ENCODE peak calls at places on chromosomes 3 and 15, in nine cellular contexts. One of them, this sample, is unnamed.

GRCh38 chr3:33060609-33061337 is 36.2 kb downstream of the GLB1 start:
- DNase-seq in cardiac fibroblast: no peak
- DNase-seq in brain microvascular endothelial cell: no peak
- DNase-seq in upper lobe of right lung: no peak
- DNase-seq in uterus: no peak
- DNase-seq in heart right ventricle: no peak
- DNase-seq in adrenal gland: no peak
- DNase-seq in breast epithelium: no peak
- DNase-seq in astrocyte of the spinal cord: no peak
- DNase-seq in this sample: peak; percentile 62

GRCh38 chr15:20294651-20295237 is 246.9 kb downstream of the GOLGA6L6 start:
- DNase-seq in upper lobe of right lung: peak; percentile 76
- DNase-seq in heart right ventricle: no peak
- DNase-seq in brain microvascular endothelial cell: no peak
- DNase-seq in cardiac fibroblast: no peak
- DNase-seq in astrocyte of the spinal cord: no peak
- DNase-seq in breast epithelium: no peak
- DNase-seq in uterus: no peak
- DNase-seq in adrenal gland: no peak
- DNase-seq in this sample: no peak

GRCh38 chr3:158771018-158771350 is 30.9 kb upstream of the MFSD1 start:
- DNase-seq in upper lobe of right lung: no peak
- DNase-seq in cardiac fibroblast: no peak
- DNase-seq in adrenal gland: no peak
- DNase-seq in brain microvascular endothelial cell: no peak
- DNase-seq in uterus: no peak
- DNase-seq in astrocyte of the spinal cord: no peak
- DNase-seq in heart right ventricle: no peak
- DNase-seq in breast epithelium: no peak
- DNase-seq in this sample: no peak

GRCh38 chr15:57534279-57534678 is 57.4 kb upstream of the MYZAP start:
- DNase-seq in brain microvascular endothelial cell: no peak
- DNase-seq in upper lobe of right lung: no peak
- DNase-seq in astrocyte of the spinal cord: no peak
- DNase-seq in adrenal gland: no peak
- DNase-seq in breast epithelium: no peak
- DNase-seq in uterus: no peak
- DNase-seq in cardiac fibroblast: peak; percentile 78
- DNase-seq in heart right ventricle: peak; percentile 41
- DNase-seq in this sample: no peak

GRCh38 chr3:180657094-180657493 is 22.2 kb downstream of the CCDC39 start:
- DNase-seq in cardiac fibroblast: no peak
- DNase-seq in adrenal gland: no peak
- DNase-seq in upper lobe of right lung: no peak
- DNase-seq in breast epithelium: no peak
- DNase-seq in brain microvascular endothelial cell: no peak
- DNase-seq in astrocyte of the spinal cord: no peak
- DNase-seq in uterus: no peak
- DNase-seq in heart right ventricle: no peak
- DNase-seq in this sample: peak; percentile 8

GRCh38 chr3:188385295-188385694 is 231.3 kb downstream of the LPP start:
- DNase-seq in cardiac fibroblast: no peak
- DNase-seq in breast epithelium: no peak
- DNase-seq in upper lobe of right lung: peak; percentile 61
- DNase-seq in uterus: no peak
- DNase-seq in heart right ventricle: no peak
- DNase-seq in brain microvascular endothelial cell: no peak
- DNase-seq in astrocyte of the spinal cord: no peak
- DNase-seq in adrenal gland: no peak
- DNase-seq in this sample: no peak

GRCh38 chr3:32686713-32687112 is 1.7 kb downstream of the CNOT10 start:
- DNase-seq in uterus: no peak
- DNase-seq in cardiac fibroblast: no peak
- DNase-seq in breast epithelium: no peak
- DNase-seq in brain microvascular endothelial cell: no peak
- DNase-seq in adrenal gland: no peak
- DNase-seq in heart right ventricle: no peak
- DNase-seq in astrocyte of the spinal cord: no peak
- DNase-seq in upper lobe of right lung: no peak
- DNase-seq in this sample: no peak

GRCh38 chr15:93144477-93145270 is 55.7 kb upstream of the RGMA start:
- DNase-seq in breast epithelium: no peak
- DNase-seq in heart right ventricle: no peak
- DNase-seq in upper lobe of right lung: no peak
- DNase-seq in brain microvascular endothelial cell: no peak
- DNase-seq in cardiac fibroblast: no peak
- DNase-seq in astrocyte of the spinal cord: no peak
- DNase-seq in uterus: peak; percentile 32
- DNase-seq in adrenal gland: no peak
- DNase-seq in this sample: no peak

GRCh38 chr3:128854382-128854939 is 25.0 kb upstream of the ACAD9 start:
- DNase-seq in brain microvascular endothelial cell: no peak
- DNase-seq in heart right ventricle: no peak
- DNase-seq in cardiac fibroblast: no peak
- DNase-seq in upper lobe of right lung: no peak
- DNase-seq in breast epithelium: no peak
- DNase-seq in astrocyte of the spinal cord: no peak
- DNase-seq in uterus: no peak
- DNase-seq in adrenal gland: no peak
- DNase-seq in this sample: no peak

GRCh38 chr3:135142530-135142929 is 347.5 kb downstream of the EPHB1 start:
- DNase-seq in adrenal gland: no peak
- DNase-seq in uterus: no peak
- DNase-seq in breast epithelium: no peak
- DNase-seq in heart right ventricle: no peak
- DNase-seq in astrocyte of the spinal cord: no peak
- DNase-seq in upper lobe of right lung: no peak
- DNase-seq in cardiac fibroblast: no peak
- DNase-seq in brain microvascular endothelial cell: no peak
- DNase-seq in this sample: no peak

GRCh38 chr3:11445883-11446282 is 173.7 kb downstream of the ATG7 start:
- DNase-seq in uterus: peak; percentile 53
- DNase-seq in heart right ventricle: peak; percentile 22
- DNase-seq in astrocyte of the spinal cord: peak; percentile 64
- DNase-seq in upper lobe of right lung: no peak
- DNase-seq in brain microvascular endothelial cell: peak; percentile 15
- DNase-seq in adrenal gland: no peak
- DNase-seq in cardiac fibroblast: peak; percentile 52
- DNase-seq in breast epithelium: no peak
- DNase-seq in this sample: no peak

GRCh38 chr3:13419356-13420050 is 619 bp downstream of the NUP210 start:
- DNase-seq in breast epithelium: no peak
- DNase-seq in brain microvascular endothelial cell: no peak
- DNase-seq in cardiac fibroblast: no peak
- DNase-seq in uterus: no peak
- DNase-seq in adrenal gland: peak; percentile 45
- DNase-seq in heart right ventricle: no peak
- DNase-seq in upper lobe of right lung: peak; percentile 86
- DNase-seq in astrocyte of the spinal cord: no peak
- DNase-seq in this sample: peak; percentile 63

GRCh38 chr3:130516645-130517512 is at the start of gene COL6A6:
- DNase-seq in astrocyte of the spinal cord: no peak
- DNase-seq in heart right ventricle: no peak
- DNase-seq in brain microvascular endothelial cell: no peak
- DNase-seq in breast epithelium: no peak
- DNase-seq in uterus: no peak
- DNase-seq in cardiac fibroblast: peak; percentile 8
- DNase-seq in adrenal gland: no peak
- DNase-seq in upper lobe of right lung: no peak
- DNase-seq in this sample: no peak

GRCh38 chr15:28919201-28919627 is 33.4 kb downstream of the APBA2 start:
- DNase-seq in breast epithelium: no peak
- DNase-seq in astrocyte of the spinal cord: no peak
- DNase-seq in brain microvascular endothelial cell: no peak
- DNase-seq in cardiac fibroblast: no peak
- DNase-seq in upper lobe of right lung: peak; percentile 57
- DNase-seq in uterus: no peak
- DNase-seq in adrenal gland: no peak
- DNase-seq in heart right ventricle: no peak
- DNase-seq in this sample: no peak

GRCh38 chr3:114299421-114299820 is 5.6 kb downstream of the TIGIT start:
- DNase-seq in heart right ventricle: no peak
- DNase-seq in brain microvascular endothelial cell: peak; percentile 12
- DNase-seq in cardiac fibroblast: peak; percentile 18
- DNase-seq in adrenal gland: no peak
- DNase-seq in astrocyte of the spinal cord: no peak
- DNase-seq in breast epithelium: no peak
- DNase-seq in upper lobe of right lung: no peak
- DNase-seq in uterus: no peak
- DNase-seq in this sample: peak; percentile 43

GRCh38 chr3:135531996-135532395 is 433.5 kb upstream of the PPP2R3A start:
- DNase-seq in cardiac fibroblast: no peak
- DNase-seq in upper lobe of right lung: no peak
- DNase-seq in astrocyte of the spinal cord: no peak
- DNase-seq in brain microvascular endothelial cell: no peak
- DNase-seq in heart right ventricle: no peak
- DNase-seq in adrenal gland: no peak
- DNase-seq in uterus: no peak
- DNase-seq in breast epithelium: no peak
- DNase-seq in this sample: no peak

GRCh38 chr3:121592856-121593702 is at the start of gene FBXO40:
- DNase-seq in uterus: no peak
- DNase-seq in cardiac fibroblast: no peak
- DNase-seq in upper lobe of right lung: no peak
- DNase-seq in astrocyte of the spinal cord: no peak
- DNase-seq in adrenal gland: no peak
- DNase-seq in breast epithelium: no peak
- DNase-seq in heart right ventricle: peak; percentile 57
- DNase-seq in brain microvascular endothelial cell: no peak
- DNase-seq in this sample: peak; percentile 58

GRCh38 chr15:29693225-29693624 is 129.0 kb downstream of the TJP1 start:
- DNase-seq in heart right ventricle: no peak
- DNase-seq in adrenal gland: no peak
- DNase-seq in astrocyte of the spinal cord: no peak
- DNase-seq in brain microvascular endothelial cell: no peak
- DNase-seq in cardiac fibroblast: no peak
- DNase-seq in breast epithelium: no peak
- DNase-seq in upper lobe of right lung: no peak
- DNase-seq in uterus: no peak
- DNase-seq in this sample: no peak

GRCh38 chr3:143507735-143508580 is 340.3 kb downstream of the SLC9A9 start:
- DNase-seq in uterus: no peak
- DNase-seq in cardiac fibroblast: peak; percentile 58
- DNase-seq in upper lobe of right lung: no peak
- DNase-seq in brain microvascular endothelial cell: peak; percentile 85
- DNase-seq in adrenal gland: no peak
- DNase-seq in breast epithelium: no peak
- DNase-seq in heart right ventricle: no peak
- DNase-seq in astrocyte of the spinal cord: peak; percentile 84
- DNase-seq in this sample: no peak

GRCh38 chr3:141191097-141191749 is 40.4 kb upstream of the PXYLP1 start:
- DNase-seq in upper lobe of right lung: no peak
- DNase-seq in breast epithelium: no peak
- DNase-seq in astrocyte of the spinal cord: peak; percentile 1
- DNase-seq in adrenal gland: no peak
- DNase-seq in cardiac fibroblast: no peak
- DNase-seq in uterus: no peak
- DNase-seq in brain microvascular endothelial cell: no peak
- DNase-seq in heart right ventricle: no peak
- DNase-seq in this sample: no peak

GRCh38 chr15:90202929-90203328 is 1.8 kb downstream of the SEMA4B start:
- DNase-seq in heart right ventricle: no peak
- DNase-seq in astrocyte of the spinal cord: no peak
- DNase-seq in cardiac fibroblast: no peak
- DNase-seq in uterus: no peak
- DNase-seq in upper lobe of right lung: no peak
- DNase-seq in breast epithelium: no peak
- DNase-seq in brain microvascular endothelial cell: no peak
- DNase-seq in adrenal gland: no peak
- DNase-seq in this sample: no peak
- H3K4me3 ChIP-seq in heart right ventricle: no peak overlapping the region
- H3K4me3 ChIP-seq in astrocyte of the spinal cord: no peak overlapping the region
- H3K4me3 ChIP-seq in cardiac fibroblast: no peak overlapping the region
- H3K4me3 ChIP-seq in uterus: no peak overlapping the region
- H3K4me3 ChIP-seq in upper lobe of right lung: no peak overlapping the region
- H3K4me3 ChIP-seq in breast epithelium: peak overlapping the region; percentile 81
- H3K4me3 ChIP-seq in brain microvascular endothelial cell: no peak overlapping the region
- H3K4me3 ChIP-seq in adrenal gland: no peak overlapping the region
- H3K4me3 ChIP-seq in this sample: no peak overlapping the region

DNA sequence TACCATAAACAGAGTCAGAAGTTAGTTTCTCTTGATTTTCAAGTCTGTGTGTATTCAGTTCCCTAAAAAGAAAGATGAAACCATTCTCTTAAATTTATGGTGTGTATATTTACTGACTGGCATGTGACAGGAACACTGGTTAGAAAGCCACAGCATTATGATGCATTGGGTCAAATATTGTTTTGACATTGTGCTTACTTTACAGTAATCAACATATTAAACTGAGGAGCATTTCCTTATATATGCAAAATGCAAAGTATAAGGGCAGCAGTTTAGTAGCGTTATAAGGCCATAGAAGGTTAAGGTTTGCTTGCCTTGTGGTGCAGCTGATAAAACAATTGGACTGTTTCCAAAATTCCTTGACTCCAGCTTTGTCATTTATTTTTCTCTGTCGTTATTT is 72.9 kb downstream of the EPHA3 start:
- DNase-seq in breast epithelium: no peak
- DNase-seq in adrenal gland: no peak
- DNase-seq in upper lobe of right lung: no peak
- DNase-seq in uterus: no peak
- DNase-seq in brain microvascular endothelial cell: peak; percentile 20
- DNase-seq in heart right ventricle: no peak
- DNase-seq in astrocyte of the spinal cord: peak; percentile 14
- DNase-seq in cardiac fibroblast: peak; percentile 6
- DNase-seq in this sample: peak; percentile 30
- TF ChIP-seq CTCF in breast epithelium: no peak
- TF ChIP-seq CTCF in adrenal gland: no peak
- TF ChIP-seq CTCF in upper lobe of right lung: no peak
- TF ChIP-seq CTCF in uterus: no peak
- TF ChIP-seq CTCF in brain microvascular endothelial cell: no peak
- TF ChIP-seq CTCF in heart right ventricle: no peak
- TF ChIP-seq CTCF in astrocyte of the spinal cord: no peak
- TF ChIP-seq CTCF in cardiac fibroblast: no peak
- TF ChIP-seq CTCF in this sample: no peak

DNA sequence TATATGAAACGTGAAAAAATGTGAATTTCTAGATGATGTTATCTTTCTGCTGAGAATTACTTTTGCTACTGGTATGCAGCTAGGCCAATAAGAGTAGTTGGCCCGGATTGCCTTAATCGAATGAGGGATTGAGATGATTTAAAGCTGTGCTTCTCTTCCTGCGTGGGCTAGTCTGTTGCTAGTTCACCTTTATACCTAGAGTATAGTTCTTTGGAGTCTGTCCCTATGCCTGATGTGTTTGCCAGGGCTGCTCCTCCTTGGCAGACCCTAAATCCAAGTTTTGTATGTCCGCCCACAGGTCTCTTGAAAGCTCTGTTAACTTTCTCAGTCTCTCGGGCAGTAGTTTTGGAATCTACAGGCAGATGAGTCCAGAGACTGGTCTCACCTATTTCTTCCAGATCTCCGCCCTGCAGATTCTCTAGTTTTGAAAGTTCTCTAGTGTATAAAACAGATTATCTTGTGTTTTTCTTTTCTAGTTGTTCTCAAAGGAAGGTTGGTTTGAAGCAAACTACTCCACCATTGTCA is 64.9 kb downstream of the MEF2A start:
- DNase-seq in uterus: no peak
- DNase-seq in breast epithelium: no peak
- DNase-seq in upper lobe of right lung: no peak
- DNase-seq in heart right ventricle: no peak
- DNase-seq in astrocyte of the spinal cord: no peak
- DNase-seq in cardiac fibroblast: no peak
- DNase-seq in brain microvascular endothelial cell: no peak
- DNase-seq in adrenal gland: no peak
- DNase-seq in this sample: no peak
- H3K4me3 ChIP-seq in uterus: no peak overlapping the region
- H3K4me3 ChIP-seq in breast epithelium: no peak overlapping the region
- H3K4me3 ChIP-seq in upper lobe of right lung: no peak overlapping the region
- H3K4me3 ChIP-seq in heart right ventricle: no peak overlapping the region
- H3K4me3 ChIP-seq in astrocyte of the spinal cord: no peak overlapping the region
- H3K4me3 ChIP-seq in cardiac fibroblast: no peak overlapping the region
- H3K4me3 ChIP-seq in brain microvascular endothelial cell: no peak overlapping the region
- H3K4me3 ChIP-seq in adrenal gland: no peak overlapping the region
- H3K4me3 ChIP-seq in this sample: peak overlapping the region; percentile 23

GRCh38 chr15:62142736-62143135 is 22.3 kb downstream of the C2CD4B start:
- DNase-seq in adrenal gland: no peak
- DNase-seq in brain microvascular endothelial cell: no peak
- DNase-seq in heart right ventricle: no peak
- DNase-seq in astrocyte of the spinal cord: no peak
- DNase-seq in cardiac fibroblast: no peak
- DNase-seq in uterus: no peak
- DNase-seq in upper lobe of right lung: no peak
- DNase-seq in breast epithelium: no peak
- DNase-seq in this sample: no peak
- TF ChIP-seq CTCF in adrenal gland: no peak
- TF ChIP-seq CTCF in brain microvascular endothelial cell: no peak
- TF ChIP-seq CTCF in heart right ventricle: no peak
- TF ChIP-seq CTCF in astrocyte of the spinal cord: peak; percentile 3
- TF ChIP-seq CTCF in cardiac fibroblast: no peak
- TF ChIP-seq CTCF in uterus: no peak
- TF ChIP-seq CTCF in upper lobe of right lung: no peak
- TF ChIP-seq CTCF in breast epithelium: no peak
- TF ChIP-seq CTCF in this sample: no peak